ENCODE peak calls at places on chromosome 15, in nine cellular contexts. T, B, G, D, R, C, U, Z and I are unnamed samples.

GRCh38 chr15:65085990-65086679 is 9.6 kb downstream of the KBTBD13 start:
- DNase-seq in D (no peak), G (peak), T (no peak), B (no peak), Z (peak), C (peak), R (no peak), U (peak), I (peak)

GRCh38 chr15:101267320-101268104 is 9.8 kb downstream of the SELENOS start:
- DNase-seq in R (no peak), U (no peak), C (no peak), G (peak), D (peak), B (no peak), T (no peak), Z (peak), I (no peak)

GRCh38 chr15:100602822-100603393 is 519 bp downstream of the ASB7 start:
- DNase-seq in Z (no peak), U (peak), G (peak), D (peak), T (no peak), C (no peak), B (no peak), R (no peak), I (no peak)

GRCh38 chr15:45715528-45715927 is 80.7 kb downstream of the SQOR start:
- DNase-seq in R (no peak), D (no peak), C (no peak), Z (no peak), U (peak), B (no peak), T (peak), G (no peak), I (no peak)

GRCh38 chr15:81098884-81099601 is 35.0 kb upstream of the CFAP161 start:
- DNase-seq in U (no peak), B (no peak), G (no peak), D (no peak), Z (peak), C (peak), R (no peak), T (no peak), I (peak)

GRCh38 chr15:60328852-60329443 is 68.8 kb downstream of the ANXA2 start:
- DNase-seq in C (no peak), U (peak), G (peak), T (no peak), R (no peak), Z (no peak), D (peak), B (no peak), I (no peak)

GRCh38 chr15:56719021-56719612 is 14.2 kb downstream of the ZNF280D start:
- DNase-seq in B (no peak), Z (no peak), T (no peak), U (no peak), R (no peak), C (no peak), D (no peak), G (no peak), I (no peak)

GRCh38 chr15:73700041-73700842 is 16.1 kb downstream of the CD276 start:
- DNase-seq in T (peak), U (peak), C (peak), G (peak), R (peak), D (peak), Z (peak), B (no peak), I (peak)

GRCh38 chr15:33581032-33581431 is 270.3 kb downstream of the RYR3 start:
- DNase-seq in T (peak), D (peak), R (no peak), B (no peak), G (peak), Z (no peak), C (no peak), U (peak), I (no peak)

GRCh38 chr15:99603828-99604227 is 38.0 kb downstream of the MEF2A start:
- DNase-seq in Z (no peak), U (no peak), B (no peak), R (no peak), G (no peak), D (peak), C (no peak), T (no peak), I (no peak)

GRCh38 chr15:101439920-101440319 is 49.6 kb downstream of the PCSK6 start:
- DNase-seq in D (peak), R (no peak), G (peak), B (no peak), T (no peak), U (no peak), C (no peak), Z (no peak), I (no peak)

GRCh38 chr15:42090781-42091180 is 3.6 kb downstream of the PLA2G4D start:
- DNase-seq in T (no peak), B (no peak), R (no peak), D (no peak), Z (no peak), C (no peak), G (no peak), U (no peak), I (no peak)

GRCh38 chr15:75672646-75673425 is 25.1 kb downstream of the SNX33 start:
- DNase-seq in Z (no peak), U (peak), T (no peak), B (no peak), R (no peak), C (peak), D (peak), G (peak), I (no peak)

GRCh38 chr15:77346637-77347036 is 73.3 kb downstream of the PEAK1 start:
- DNase-seq in G (no peak), T (no peak), B (no peak), U (no peak), D (no peak), R (no peak), Z (no peak), C (no peak), I (no peak)

GRCh38 chr15:81001180-81002003 is 669 bp downstream of the TLNRD1 start:
- DNase-seq in U (peak), T (no peak), D (peak), G (peak), B (peak), C (peak), R (peak), Z (peak), I (peak)

GRCh38 chr15:65638681-65639089 is 16.9 kb downstream of the SLC24A1 start:
- DNase-seq in R (no peak), C (no peak), U (peak), G (peak), Z (no peak), B (no peak), D (peak), T (peak), I (no peak)

GRCh38 chr15:23401627-23402026 is 45.4 kb downstream of the GOLGA6L2 start:
- DNase-seq in G (no peak), C (no peak), R (no peak), D (no peak), B (no peak), Z (no peak), T (peak), U (no peak), I (no peak)

GRCh38 chr15:55420171-55420871 is 12.0 kb downstream of the PIERCE2 start:
- DNase-seq in G (no peak), R (no peak), B (no peak), U (no peak), Z (no peak), T (no peak), D (no peak), C (no peak), I (no peak)

GRCh38 chr15:51751687-51752683 is 588 bp downstream of the TMOD2 start:
- DNase-seq in G (peak), U (peak), C (peak), D (peak), T (peak), Z (peak), B (peak), R (no peak), I (peak)

GRCh38 chr15:94327356-94327936 is 96.1 kb downstream of the MCTP2 start:
- DNase-seq in G (peak), C (no peak), U (peak), T (peak), Z (no peak), B (no peak), D (peak), R (no peak), I (no peak)

GRCh38 chr15:98799461-98799971 is 151.2 kb downstream of the IGF1R start:
- DNase-seq in D (peak), G (no peak), T (peak), R (no peak), C (no peak), U (peak), B (no peak), Z (no peak), I (peak)

GRCh38 chr15:88255496-88256171 is 905 bp downstream of the NTRK3 start:
- DNase-seq in B (no peak), C (no peak), D (peak), U (no peak), G (peak), R (no peak), Z (no peak), T (no peak), I (no peak)

GRCh38 chr15:75206006-75206405 is 4.3 kb downstream of the C15orf39 start:
- DNase-seq in D (no peak), B (no peak), G (no peak), R (no peak), T (no peak), C (no peak), Z (no peak), U (no peak), I (no peak)

GRCh38 chr15:38130739-38131498 is 121.7 kb upstream of the SPRED1 start:
- DNase-seq in U (peak), R (no peak), G (peak), C (peak), Z (peak), B (peak), T (no peak), D (peak), I (peak)

GRCh38 chr15:69998541-69999391 is 99.0 kb downstream of the TLE3 start:
- DNase-seq in B (no peak), G (no peak), T (no peak), Z (no peak), D (no peak), U (no peak), R (no peak), C (no peak), I (no peak)

GRCh38 chr15:55758580-55758986 is 15.6 kb upstream of the PRTG start:
- DNase-seq in Z (no peak), C (no peak), D (no peak), B (no peak), R (no peak), G (no peak), U (no peak), T (no peak), I (no peak)

GRCh38 chr15:38247336-38247735 is 5.3 kb upstream of the SPRED1 start:
- DNase-seq in Z (no peak), B (no peak), R (no peak), D (no peak), G (no peak), U (no peak), C (no peak), T (no peak), I (no peak)

GRCh38 chr15:100849021-100849831 is 30.4 kb upstream of the ALDH1A3 start:
- DNase-seq in B (peak), C (peak), R (peak), Z (peak), U (peak), G (peak), T (peak), D (peak), I (peak)

GRCh38 chr15:96887730-96888129 is 557.2 kb downstream of the NR2F2 start:
- DNase-seq in C (no peak), B (no peak), T (no peak), G (peak), D (no peak), Z (no peak), R (no peak), U (peak), I (no peak)

GRCh38 chr15:63969652-63970421 is 76.4 kb downstream of the DAPK2 start:
- DNase-seq in Z (no peak), U (no peak), T (no peak), B (peak), D (no peak), C (no peak), G (no peak), R (no peak), I (peak)

GRCh38 chr15:22262613-22263020 is 182.3 kb downstream of the OR4M2 start:
- DNase-seq in T (no peak), C (no peak), U (no peak), G (no peak), R (no peak), D (no peak), B (peak), Z (peak), I (peak)

GRCh38 chr15:75577401-75578205 is 1.5 kb downstream of the PTPN9 start:
- DNase-seq in D (peak), Z (no peak), U (peak), B (no peak), T (no peak), R (no peak), C (peak), G (peak), I (no peak)

GRCh38 chr15:51681303-51681963 is at the start of gene SCG3:
- DNase-seq in B (peak), Z (peak), T (peak), U (peak), G (peak), D (peak), C (peak), R (peak), I (peak)

GRCh38 chr15:88400069-88400468 is 67.1 kb downstream of the MRPL46 start:
- DNase-seq in G (no peak), U (no peak), C (no peak), B (no peak), R (no peak), D (no peak), T (no peak), Z (no peak), I (no peak)